ENCODE peak calls at places on chromosomes 12 and 14, in ten cellular contexts. M is GM20000, G is gastrocnemius medialis, U is AG04450, J is HFF-Myc, A is retinal pigment epithelial cell, L is neural crest cell, T is left lung, K is AG09309, V is BJ. R is an unnamed sample.

GRCh38 chr12:54984602-54985376 is at the start of gene TESPA1:
- DNase-seq in T (peak; percentile 72), L (no peak), K (no peak), A (no peak), V (no peak), J (no peak), U (no peak), G (peak; percentile 35), M (peak; percentile 81), R (peak; percentile 69)

GRCh38 chr12:98838282-98838681 is 193.2 kb downstream of the APAF1 start:
- DNase-seq in G (no peak), L (no peak), M (no peak), T (no peak), K (no peak), J (no peak), V (no peak), U (no peak), A (no peak), R (no peak)

GRCh38 chr14:103904493-103905107 is 23.7 kb upstream of the TDRD9 start:
- DNase-seq in L (no peak), A (no peak), G (no peak), U (no peak), T (no peak), J (no peak), V (no peak), M (no peak), K (no peak), R (no peak)

GRCh38 chr14:31969371-31969770 is 107.7 kb upstream of the ARHGAP5 start:
- DNase-seq in L (no peak), G (no peak), K (no peak), T (no peak), J (no peak), U (no peak), M (no peak), A (peak; percentile 55), V (no peak), R (no peak)

GRCh38 chr12:3077572-3078081 is 448 bp downstream of the TSPAN9 start:
- DNase-seq in U (no peak), M (no peak), G (no peak), A (no peak), K (no peak), T (peak; percentile 44), L (peak; percentile 18), V (no peak), J (no peak), R (peak; percentile 44)

GRCh38 chr14:90830931-90831701 is 14.9 kb upstream of the TTC7B start:
- DNase-seq in K (no peak), J (no peak), G (no peak), T (no peak), U (no peak), A (no peak), L (no peak), M (no peak), V (no peak), R (no peak)

GRCh38 chr14:31944256-31945073 is 132.6 kb upstream of the ARHGAP5 start:
- DNase-seq in V (no peak), U (no peak), G (no peak), J (no peak), A (no peak), K (no peak), T (no peak), L (no peak), M (no peak), R (no peak)

GRCh38 chr14:85438613-85439012 is 91.3 kb upstream of the FLRT2 start:
- DNase-seq in J (no peak), A (no peak), T (no peak), L (no peak), K (no peak), M (no peak), U (no peak), G (no peak), V (no peak), R (no peak)

GRCh38 chr12:88383405-88383804 is 196.9 kb downstream of the KITLG start:
- DNase-seq in K (no peak), U (no peak), J (no peak), A (no peak), M (no peak), L (no peak), T (no peak), G (no peak), V (no peak), R (no peak)

GRCh38 chr14:64467131-64467530 is 1.8 kb downstream of the AKAP5 start:
- DNase-seq in J (no peak), V (no peak), G (no peak), K (no peak), M (no peak), T (no peak), A (peak; percentile 61), U (no peak), L (no peak), R (no peak)

GRCh38 chr12:80121661-80122060 is 22.3 kb downstream of the OTOGL start:
- DNase-seq in J (no peak), G (no peak), T (no peak), V (no peak), L (no peak), K (no peak), A (peak; percentile 10), M (no peak), U (no peak), R (no peak)

GRCh38 chr12:32107376-32108267 is 975 bp downstream of the BICD1 start:
- DNase-seq in A (no peak), T (no peak), G (no peak), M (peak; percentile 52), V (no peak), K (no peak), U (no peak), J (no peak), L (peak; percentile 12), R (peak; percentile 35)

GRCh38 chr14:78848234-78848820 is 678.2 kb downstream of the NRXN3 start:
- DNase-seq in U (no peak), L (peak; percentile 59), G (no peak), K (no peak), A (no peak), J (no peak), V (no peak), T (no peak), M (peak; percentile 29), R (peak; percentile 6)

GRCh38 chr12:21891763-21892217 is 49.4 kb downstream of the ABCC9 start:
- DNase-seq in V (no peak), T (peak; percentile 34), U (no peak), G (peak; percentile 71), A (peak; percentile 69), M (no peak), J (no peak), L (no peak), K (no peak), R (no peak)

GRCh38 chr12:19223018-19223417 is 93.5 kb downstream of the PLEKHA5 start:
- DNase-seq in K (no peak), V (no peak), A (no peak), J (no peak), U (no peak), L (no peak), T (no peak), M (no peak), G (no peak), R (peak; percentile 4)
- TF ChIP-seq CTCF in K (peak; percentile 10), V (peak; percentile 5), A (peak; percentile 19), J (no peak), U (peak; percentile 25), L (peak; percentile 57), T (no peak), M (no peak), G (no peak), R (no peak)

DNA sequence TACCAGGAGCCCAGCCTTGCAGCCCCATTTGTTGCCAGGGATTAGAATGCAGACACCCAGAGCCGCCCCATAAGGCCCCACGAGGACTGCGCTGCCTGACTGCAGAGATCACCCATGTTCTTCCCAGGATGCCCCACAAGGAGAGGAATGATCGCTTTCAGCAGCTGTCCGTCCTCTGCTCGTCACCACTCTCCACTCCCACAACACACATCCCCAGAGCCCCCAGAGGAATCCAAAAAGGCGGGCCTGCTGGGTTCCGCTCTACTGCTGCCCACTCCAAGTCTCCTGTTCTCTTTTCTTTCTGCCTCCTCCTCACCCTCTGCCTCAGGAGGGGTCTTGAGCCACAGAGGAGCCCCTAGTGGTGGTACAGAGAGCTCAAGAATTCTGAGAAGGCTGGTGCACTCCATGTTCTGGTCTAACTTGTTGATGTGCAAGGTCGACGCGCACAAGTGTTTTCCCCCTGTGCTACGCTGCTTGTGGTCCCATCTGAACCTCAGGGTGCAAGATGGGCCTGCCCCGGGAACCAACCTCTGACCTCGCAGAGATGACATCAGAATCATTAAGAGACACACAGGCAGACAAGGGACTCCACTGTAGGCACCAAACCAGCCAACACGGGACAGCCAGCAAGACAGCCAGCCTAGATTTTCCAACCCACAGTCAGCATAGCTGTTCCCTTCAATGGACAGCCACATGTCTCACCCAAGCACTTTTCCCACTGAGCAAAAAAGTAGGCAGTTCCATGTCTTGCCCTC is 30.0 kb downstream of the PXN start:
- DNase-seq in G (no peak), U (no peak), L (no peak), T (no peak), A (no peak), V (no peak), M (no peak), J (no peak), K (no peak), R (no peak)
- TF ChIP-seq CTCF in G (peak; percentile 26), U (peak; percentile 51), L (peak; percentile 52), T (no peak), A (peak; percentile 55), V (peak; percentile 23), M (no peak), J (peak; percentile 24), K (peak; percentile 30), R (no peak)

GRCh38 chr12:47808574-47809380 is 10.9 kb downstream of the HDAC7 start:
- DNase-seq in G (no peak), L (no peak), U (no peak), V (no peak), A (no peak), K (no peak), J (no peak), T (peak; percentile 58), M (no peak), R (no peak)
- TF ChIP-seq CTCF in G (no peak), L (peak; percentile 23), U (no peak), V (peak; percentile 38), A (peak; percentile 26), K (no peak), J (peak; percentile 29), T (no peak), M (no peak), R (no peak)

GRCh38 chr14:73455294-73455693 is 3.1 kb downstream of the NUMB start:
- DNase-seq in U (no peak), A (no peak), T (no peak), V (no peak), L (no peak), J (no peak), G (no peak), M (no peak), K (no peak), R (no peak)

GRCh38 chr14:73460691-73461127 is 2.4 kb upstream of the NUMB start:
- DNase-seq in V (no peak), M (no peak), L (no peak), G (no peak), T (no peak), K (no peak), J (no peak), U (no peak), A (no peak), R (no peak)

GRCh38 chr14:73457050-73457934 is 1.1 kb downstream of the NUMB start:
- DNase-seq in U (no peak), L (peak; percentile 18), K (no peak), T (peak; percentile 55), V (no peak), G (no peak), J (no peak), A (no peak), M (no peak), R (no peak)

GRCh38 chr14:73457935-73458218 is 469 bp downstream of the NUMB start:
- DNase-seq in M (no peak), T (peak; percentile 60), V (no peak), K (no peak), G (peak; percentile 31), U (no peak), L (no peak), A (no peak), J (no peak), R (no peak)

GRCh38 chr14:73458219-73458976 is at the start of gene NUMB:
- DNase-seq in K (peak; percentile 100), L (peak; percentile 91), M (peak; percentile 98), V (peak; percentile 100), J (peak; percentile 100), G (peak; percentile 99), A (peak; percentile 100), T (peak; percentile 98), U (peak; percentile 100), R (peak; percentile 96)
- TF ChIP-seq CTCF in K (no peak), L (no peak), M (no peak), V (peak; percentile 3), J (no peak), G (peak; percentile 27), A (no peak), T (no peak), U (no peak), R (no peak)

R was measured in GM13976.